ENCODE peak calls at places on chromosomes 16 and 17, in seven cellular contexts. A is DND-41, Q is K562, T is astrocyte, Y is GM23248, Z is mammary epithelial cell, S is HepG2. K is an unnamed sample. For H3K4me1, the result is how much of the 10 kb centered on the place peaks cover.

GRCh38 chr17:42459256-42459982 is 741 bp downstream of the ATP6V0A1 start:
- DNase-seq in T (peak), A (no peak), S (peak), Q (peak), Y (peak), Z (peak), K (peak)

GRCh38 chr17:78645421-78646295 is 68.5 kb upstream of the DNAH17 start:
- DNase-seq in T (no peak), S (no peak), A (no peak), Y (peak), Q (peak), Z (no peak), K (no peak)

GRCh38 chr17:3534881-3535252 is 22.7 kb downstream of the TRPV3 start:
- DNase-seq in S (no peak), Z (no peak), Q (no peak), Y (peak), T (no peak), A (no peak), K (no peak)

GRCh38 chr16:70805787-70806186 is 4.8 kb upstream of the VAC14 start:
- DNase-seq in Y (peak), T (peak), S (no peak), Z (peak), Q (no peak), A (no peak), K (no peak)

GRCh38 chr16:27461483-27462171 is 59.7 kb downstream of the IL21R start:
- DNase-seq in Z (no peak), T (no peak), A (no peak), Q (no peak), Y (no peak), S (no peak), K (peak)

GRCh38 chr16:6081320-6081976 is 983.9 kb upstream of the EEF2KMT start:
- DNase-seq in Y (peak), Q (peak), A (peak), T (peak), S (peak), Z (peak), K (peak)

GRCh38 chr16:85441189-85441889 is 171.8 kb upstream of the GSE1 start:
- DNase-seq in Y (no peak), Z (no peak), S (peak), A (peak), T (no peak), Q (peak), K (no peak)

GRCh38 chr16:28534542-28535373 is 4.0 kb downstream of the NUPR1 start:
- DNase-seq in A (no peak), Y (peak), T (no peak), Q (no peak), S (no peak), Z (no peak), K (no peak)

GRCh38 chr17:65559802-65560627 is 1.4 kb downstream of the AXIN2 start:
- DNase-seq in Z (no peak), Q (no peak), T (no peak), Y (peak), A (peak), S (peak), K (no peak)

GRCh38 chr17:39744075-39744835 is 6.5 kb downstream of the GRB7 start:
- DNase-seq in A (no peak), S (no peak), Q (no peak), Z (no peak), Y (no peak), T (no peak), K (no peak)

DNA sequence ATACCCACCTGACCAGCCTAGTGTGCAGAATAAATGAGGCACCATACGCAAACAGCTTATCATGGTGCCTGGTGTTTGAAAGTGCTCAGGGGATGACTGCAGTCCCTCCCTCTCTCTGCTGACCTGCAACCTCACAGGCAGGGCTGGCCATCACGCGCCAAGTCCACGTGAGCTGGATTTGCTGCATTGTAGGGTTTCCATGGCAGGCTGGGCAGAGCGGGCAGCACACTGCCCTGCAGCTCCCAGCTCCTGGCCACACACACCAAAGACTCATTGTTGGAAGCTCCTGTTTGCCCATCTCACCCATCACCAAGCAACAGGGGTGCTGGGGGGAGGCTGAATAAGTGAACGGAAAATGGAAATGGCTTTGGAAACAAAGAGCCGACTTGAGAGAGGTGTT is 81.8 kb downstream of the IRX3 start:
- DNase-seq in S (no peak), A (no peak), Q (no peak), Z (no peak), Y (no peak), T (no peak), K (no peak)
- H3K4me1 ChIP-seq in S (under half), A (under half), Q (under half), Z (under half), Y (under half), T (under half), K (under half)

DNA sequence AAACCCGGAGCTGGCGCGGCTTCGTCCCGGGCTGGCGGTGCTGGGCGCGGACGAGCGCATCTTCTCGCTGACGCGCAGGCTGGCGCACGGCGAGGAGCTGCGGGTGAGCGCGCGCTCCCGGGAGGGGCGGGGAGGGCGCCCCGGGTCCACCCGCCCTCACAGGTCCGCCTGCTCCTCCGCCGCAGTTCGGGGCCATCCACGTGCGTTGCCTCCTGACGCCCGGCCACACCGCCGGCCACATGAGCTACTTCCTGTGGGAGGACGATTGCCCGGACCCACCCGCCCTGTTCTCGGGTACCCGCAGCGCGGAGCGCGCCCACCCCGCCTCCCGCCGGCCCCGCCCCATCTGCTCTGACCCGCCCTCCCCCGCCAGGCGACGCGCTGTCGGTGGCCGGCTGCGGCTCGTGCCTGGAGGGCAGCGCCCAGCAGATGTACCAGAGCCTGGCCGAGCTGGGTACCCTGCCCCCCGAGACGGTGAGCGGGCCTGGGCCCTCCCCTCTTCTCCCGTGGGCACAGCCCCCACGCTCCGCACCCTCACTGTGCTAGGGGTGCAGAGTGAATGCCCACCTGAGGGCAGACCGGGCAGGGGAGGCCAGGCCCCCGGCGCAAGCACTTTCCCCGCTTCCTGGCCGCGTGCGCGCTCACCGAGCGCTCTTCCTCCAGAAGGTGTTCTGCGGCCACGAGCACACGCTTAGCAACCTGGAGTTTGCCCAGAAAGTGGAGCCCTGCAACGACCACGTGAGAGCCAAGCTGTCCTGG is 1.4 kb downstream of the HAGHL start:
- DNase-seq in Y (peak), T (peak), Z (peak), A (no peak), S (no peak), Q (peak), K (peak)
- H3K4me3 ChIP-seq in Y (peak), T (peak), Z (no peak), A (no peak), S (no peak), Q (peak), K (peak)

DNA sequence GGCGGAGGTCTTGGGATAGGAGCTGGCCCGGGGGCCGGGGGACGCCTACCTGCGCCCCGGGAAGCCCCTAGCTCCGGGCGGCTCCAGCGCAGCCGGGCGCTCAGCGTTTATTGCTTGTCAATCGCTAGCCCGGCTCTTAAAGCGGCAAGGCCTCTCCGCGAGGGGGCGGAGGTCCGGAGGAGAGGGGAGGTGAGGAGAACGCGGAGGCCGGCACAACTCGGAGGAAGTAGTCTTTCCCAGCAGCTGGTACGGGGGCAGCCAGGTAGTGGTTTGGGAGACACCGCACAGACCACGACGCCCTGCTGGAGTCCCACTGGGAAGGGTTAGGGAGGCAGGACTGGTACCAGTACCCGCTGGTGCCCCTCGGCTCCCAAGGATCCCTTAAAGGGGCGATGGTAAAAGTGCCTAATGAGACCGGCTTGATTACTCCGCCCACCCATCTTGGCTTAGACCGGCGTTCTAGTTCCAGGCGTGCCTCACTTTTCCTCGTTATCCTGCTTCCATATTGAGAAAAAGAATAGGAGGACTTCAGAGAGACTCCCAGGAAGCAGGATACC is at the start of gene MPP2:
- DNase-seq in Q (peak), A (peak), Y (peak), T (peak), S (peak), Z (no peak), K (no peak)
- TF ChIP-seq EZH2 in Q (no peak), A (peak), Y (no peak), T (no peak), S (peak), Z (peak), K (no peak)

GRCh38 chr17:19381361-19381740 is 3.1 kb downstream of the MAPK7 start:
- DNase-seq in Y (no peak), T (no peak), A (no peak), S (no peak), Z (no peak), Q (no peak), K (no peak)

GRCh38 chr17:19384723-19385391 is 2.1 kb downstream of the MFAP4 start:
- DNase-seq in S (no peak), Z (no peak), Q (peak), Y (peak), T (peak), A (peak), K (no peak)

GRCh38 chr17:19381741-19382444 is 3.6 kb downstream of the MAPK7 start:
- DNase-seq in S (no peak), Y (no peak), Z (no peak), T (no peak), Q (no peak), A (no peak), K (no peak)

GRCh38 chr17:19383681-19384470 is 3.1 kb downstream of the MFAP4 start:
- DNase-seq in Q (no peak), Y (peak), S (no peak), T (no peak), Z (no peak), A (no peak), K (no peak)

GRCh38 chr17:19382581-19383444 is 4.2 kb downstream of the MFAP4 start:
- DNase-seq in Y (no peak), S (no peak), T (no peak), Z (no peak), Q (no peak), A (no peak), K (no peak)
- H3K4me1 ChIP-seq in Y (under half), S (under half), T (under half), Z (under half), Q (under half), A (under half), K (under half)

DNA sequence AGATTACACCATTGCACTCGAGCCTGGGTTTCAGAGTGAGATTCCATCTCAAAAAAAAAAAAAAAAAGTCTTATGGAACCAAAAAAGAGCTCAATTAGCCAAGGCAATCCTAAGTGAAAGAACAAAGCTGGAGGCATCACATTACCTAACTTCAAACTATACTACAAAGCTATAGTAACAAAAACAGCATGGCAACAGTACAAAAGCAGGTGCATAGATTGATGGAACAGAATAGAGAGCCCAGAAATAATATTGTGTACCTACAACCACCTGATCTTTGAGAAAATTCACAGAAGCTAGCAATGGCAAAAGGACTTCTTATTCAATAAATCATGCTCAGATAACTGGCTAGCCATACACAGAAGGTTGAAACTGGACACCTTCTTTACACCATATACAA is 24.7 kb upstream of the CCL2 start:
- DNase-seq in T (no peak), Z (no peak), S (no peak), Q (no peak), Y (no peak), A (no peak), K (no peak)
- H3K4me3 ChIP-seq in T (no peak), Z (no peak), S (no peak), Q (no peak), Y (no peak), A (no peak), K (no peak)

GRCh38 chr17:44004761-44005526 is 522 bp downstream of the NAGS start:
- DNase-seq in Z (no peak), Q (no peak), A (no peak), S (no peak), T (no peak), Y (peak), K (no peak)

GRCh38 chr17:44005527-44005864 is 1.1 kb downstream of the NAGS start:
- DNase-seq in Y (no peak), A (no peak), T (no peak), Q (no peak), Z (no peak), S (no peak), K (no peak)

GRCh38 chr17:44006581-44007345 is 2.3 kb downstream of the NAGS start:
- DNase-seq in A (peak), Y (peak), S (no peak), Q (peak), Z (peak), T (peak), K (peak)

GRCh38 chr17:44007346-44008204 is 3.2 kb downstream of the NAGS start:
- DNase-seq in Y (peak), T (no peak), Q (no peak), A (no peak), Z (peak), S (no peak), K (no peak)

DNA sequence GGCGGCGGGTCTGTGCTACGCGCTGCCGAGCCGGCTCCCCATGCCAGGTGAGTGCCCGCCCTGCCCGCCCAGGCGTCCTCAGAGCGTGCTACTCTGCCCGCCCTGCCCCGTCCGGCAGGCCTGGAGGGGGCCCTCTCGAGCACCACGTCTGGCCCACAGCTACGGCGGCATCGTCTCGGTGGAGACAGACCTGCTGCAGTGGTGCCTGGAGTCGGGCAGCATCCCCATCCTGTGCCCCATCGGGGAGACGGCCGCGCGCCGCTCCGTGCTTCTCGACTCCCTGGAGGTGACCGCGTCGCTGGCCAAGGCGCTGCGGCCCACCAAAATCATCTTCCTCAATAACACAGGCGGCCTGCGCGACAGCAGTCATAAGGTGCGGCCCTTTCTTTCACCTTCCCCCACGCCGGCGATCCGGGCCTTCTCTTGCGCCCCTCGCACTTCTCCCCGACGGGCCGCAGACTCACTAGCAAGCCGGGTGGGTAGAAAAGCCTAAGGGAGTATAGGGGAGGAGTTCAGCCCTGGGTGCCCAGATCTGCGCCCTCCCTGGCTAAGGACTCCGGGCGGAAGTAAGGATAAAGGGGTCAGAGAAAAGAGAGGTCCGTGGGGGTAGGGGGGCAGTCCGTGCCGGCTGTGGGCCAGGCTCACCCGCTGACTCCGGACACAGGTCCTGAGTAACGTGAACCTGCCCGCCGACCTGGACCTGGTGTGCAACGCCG is 1.6 kb downstream of the NAGS start:
- DNase-seq in Q (no peak), S (no peak), Y (peak), T (no peak), Z (peak), A (no peak), K (peak)
- TF ChIP-seq EZH2 in Q (no peak), S (no peak), Y (no peak), T (peak), Z (no peak), A (no peak), K (no peak)

GRCh38 chr16:71933913-71934696 is 38.8 kb downstream of the IST1 start:
- DNase-seq in Y (peak), Z (peak), S (no peak), Q (peak), T (peak), A (no peak), K (peak)
- H3K4me1 ChIP-seq in Y (under half), Z (under half), S (under half), Q (under half), T (under half), A (under half), K (under half)

GRCh38 chr17:74748529-74749261 is at the start of gene NHERF1:
- DNase-seq in S (peak), Z (peak), A (peak), T (no peak), Q (peak), Y (peak), K (peak)

GRCh38 chr17:74750039-74750326 is 1.6 kb downstream of the NHERF1 start:
- DNase-seq in Z (no peak), Q (no peak), T (no peak), S (no peak), Y (no peak), A (no peak), K (no peak)

GRCh38 chr17:74749262-74750038 is 1.0 kb downstream of the NHERF1 start:
- DNase-seq in Q (peak), S (no peak), T (no peak), A (peak), Y (peak), Z (no peak), K (peak)

GRCh38 chr17:74751210-74751529 is 2.7 kb downstream of the NHERF1 start:
- DNase-seq in Z (no peak), A (no peak), T (no peak), S (no peak), Q (no peak), Y (no peak), K (no peak)

DNA sequence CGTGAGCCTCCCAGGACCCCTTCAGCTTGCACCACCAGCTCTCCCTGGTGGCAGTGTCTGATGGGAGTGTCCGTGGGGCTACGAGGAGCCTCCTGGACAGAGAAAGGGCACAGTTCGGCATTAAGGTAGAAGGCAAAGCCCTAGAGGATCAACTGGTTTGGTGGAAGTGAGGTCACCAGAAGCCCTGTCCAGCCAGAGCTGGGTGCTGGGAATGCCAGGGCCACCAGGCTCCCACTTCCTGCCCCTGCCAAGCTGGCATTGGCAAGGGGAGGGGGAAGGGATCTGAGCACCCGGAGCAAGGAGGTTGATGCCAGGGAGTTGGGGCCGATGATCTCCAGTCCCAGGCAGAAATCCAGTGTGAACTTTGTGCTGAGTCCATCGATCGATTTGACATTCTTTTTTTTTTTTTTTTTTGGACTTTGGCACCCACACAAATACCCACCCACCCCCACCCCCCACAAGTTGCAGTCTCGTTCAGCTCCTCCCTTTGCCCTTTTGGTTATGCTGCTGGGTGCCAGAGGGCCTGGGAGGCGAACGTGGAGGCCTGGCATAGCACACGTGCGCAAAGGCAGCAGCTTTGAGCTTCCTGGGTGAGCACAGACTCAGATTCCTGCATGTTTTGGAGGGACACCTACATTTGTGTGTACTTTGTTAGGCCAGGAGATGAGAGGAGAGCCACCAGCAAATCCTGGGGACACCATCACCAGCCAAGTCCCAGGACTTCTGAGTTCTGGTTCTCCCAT is 2.1 kb downstream of the NHERF1 start:
- DNase-seq in Y (no peak), S (peak), T (no peak), Z (no peak), A (peak), Q (no peak), K (peak)
- H3K4me3 ChIP-seq in Y (no peak), S (peak), T (peak), Z (no peak), A (peak), Q (peak), K (peak)

K was measured in PC-9.